ENCODE peak calls at places on chromosomes 16 and 17, in five cellular contexts. V is fibroblast of the aortic adventitia, Z is neuronal stem cell, B is fibroblast of lung, A is body of pancreas. J is an unnamed sample.

GRCh38 chr16:31032736-31033708 is at the start of gene STX4:
- DNase-seq in V (peak; percentile 99), Z (peak; percentile 96), B (peak; percentile 97), A (peak; percentile 98), J (peak; percentile 89)

GRCh38 chr16:67404740-67405226 is 11.5 kb upstream of the TPPP3 start:
- DNase-seq in V (no peak), Z (no peak), B (no peak), A (peak; percentile 77), J (peak; percentile 89)

GRCh38 chr17:70955441-70955840 is 786.1 kb downstream of the KCNJ2 start:
- DNase-seq in V (no peak), Z (no peak), B (no peak), A (no peak), J (no peak)

GRCh38 chr17:43840814-43841213 is 6.2 kb upstream of the CD300LG start:
- DNase-seq in V (peak; percentile 37), Z (no peak), B (no peak), A (no peak), J (no peak)

GRCh38 chr17:17698371-17698770 is 17.1 kb downstream of the RAI1 start:
- DNase-seq in V (no peak), Z (no peak), B (no peak), A (no peak), J (no peak)

GRCh38 chr17:67582632-67583230 is 135.0 kb upstream of the NOL11 start:
- DNase-seq in V (no peak), Z (no peak), B (peak; percentile 24), A (peak; percentile 76), J (no peak)

GRCh38 chr16:27174007-27174406 is 29.3 kb upstream of the KDM8 start:
- DNase-seq in V (no peak), Z (no peak), B (no peak), A (no peak), J (no peak)

GRCh38 chr16:87550510-87550961 is 51.8 kb upstream of the JPH3 start:
- DNase-seq in V (no peak), Z (peak; percentile 33), B (no peak), A (peak; percentile 48), J (no peak)

GRCh38 chr16:26599786-26600107 is 467.0 kb upstream of the C16orf82 start:
- DNase-seq in V (no peak), Z (no peak), B (no peak), A (no peak), J (no peak)

GRCh38 chr17:19755821-19756510 is 7.9 kb upstream of the ALDH3A1 start:
- DNase-seq in V (no peak), Z (no peak), B (no peak), A (no peak), J (no peak)

GRCh38 chr17:1188812-1189211 is 9.0 kb upstream of the ABR start:
- DNase-seq in V (peak; percentile 93), Z (no peak), B (peak; percentile 38), A (peak; percentile 74), J (no peak)

GRCh38 chr17:80527016-80527645 is 17.5 kb upstream of the RPTOR start:
- DNase-seq in V (no peak), Z (no peak), B (peak; percentile 69), A (no peak), J (no peak)

GRCh38 chr17:12979826-12980500 is 37.9 kb downstream of the ELAC2 start:
- DNase-seq in V (no peak), Z (no peak), B (peak; percentile 41), A (no peak), J (no peak)

GRCh38 chr17:82497483-82498405 is 21.8 kb upstream of the FOXK2 start:
- DNase-seq in V (peak; percentile 31), Z (peak; percentile 40), B (peak; percentile 90), A (peak; percentile 34), J (no peak)

GRCh38 chr16:15649727-15650018 is 372 bp upstream of the NDE1 start:
- DNase-seq in V (no peak), Z (no peak), B (no peak), A (no peak), J (no peak)

GRCh38 chr17:80045703-80046102 is 9.3 kb downstream of the CCDC40 start:
- DNase-seq in V (no peak), Z (no peak), B (no peak), A (peak; percentile 60), J (no peak)

GRCh38 chr17:81049973-81050551 is 15.1 kb downstream of the BAIAP2 start:
- DNase-seq in V (no peak), Z (no peak), B (peak; percentile 91), A (peak; percentile 39), J (peak; percentile 91)

GRCh38 chr17:17117923-17118322 is 75.7 kb downstream of the MPRIP start:
- DNase-seq in V (no peak), Z (no peak), B (no peak), A (no peak), J (no peak)

GRCh38 chr16:66695474-66695934 is 1.0 kb downstream of the CMTM4 start:
- DNase-seq in V (no peak), Z (no peak), B (no peak), A (no peak), J (no peak)

GRCh38 chr16:31696968-31697743 is 169.5 kb downstream of the AHSP start:
- DNase-seq in V (peak; percentile 40), Z (no peak), B (peak; percentile 38), A (no peak), J (peak; percentile 43)

GRCh38 chr16:7471268-7471667 is 138.6 kb downstream of the RBFOX1 start:
- DNase-seq in V (no peak), Z (no peak), B (no peak), A (no peak), J (no peak)

GRCh38 chr16:19361587-19361986 is 56.1 kb upstream of the TMC5 start:
- DNase-seq in V (no peak), Z (no peak), B (peak; percentile 16), A (no peak), J (no peak)

GRCh38 chr16:75599452-75600277 is 23.4 kb downstream of the ADAT1 start:
- DNase-seq in V (peak; percentile 27), Z (no peak), B (peak; percentile 39), A (no peak), J (no peak)

GRCh38 chr16:28534542-28535373 is 4.0 kb downstream of the NUPR1 start:
- DNase-seq in V (peak; percentile 89), Z (no peak), B (no peak), A (peak; percentile 59), J (no peak)

GRCh38 chr16:79334127-79334526 is 266.4 kb downstream of the MAF start:
- DNase-seq in V (no peak), Z (no peak), B (no peak), A (peak; percentile 18), J (no peak)

DNA sequence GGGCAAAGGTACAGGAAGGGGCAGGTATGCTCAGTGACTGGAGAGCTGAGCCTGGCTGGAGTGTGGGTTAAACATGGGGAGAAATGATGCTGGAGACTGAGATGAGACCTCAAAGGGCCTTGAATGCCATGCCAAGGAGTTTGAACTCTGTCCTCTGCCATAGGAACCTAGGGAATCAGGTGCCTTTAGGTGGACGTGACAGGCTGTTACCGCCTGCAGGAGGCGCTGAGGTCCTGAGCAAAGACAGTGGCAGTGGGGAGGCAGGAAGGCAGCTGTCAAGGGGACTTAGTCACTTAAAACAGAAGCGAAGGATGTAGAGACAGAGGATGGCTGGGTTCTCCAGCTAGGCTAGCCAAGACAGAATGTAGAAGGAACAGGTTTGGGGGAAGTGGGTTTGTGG is 9.1 kb downstream of the PSMB3 start:
- DNase-seq in V (no peak), Z (no peak), B (no peak), A (no peak), J (peak; percentile 34)
- H3K4me3 ChIP-seq in V (no peak overlapping the region), Z (no peak overlapping the region), B (no peak overlapping the region), A (no peak overlapping the region), J (no peak overlapping the region)

DNA sequence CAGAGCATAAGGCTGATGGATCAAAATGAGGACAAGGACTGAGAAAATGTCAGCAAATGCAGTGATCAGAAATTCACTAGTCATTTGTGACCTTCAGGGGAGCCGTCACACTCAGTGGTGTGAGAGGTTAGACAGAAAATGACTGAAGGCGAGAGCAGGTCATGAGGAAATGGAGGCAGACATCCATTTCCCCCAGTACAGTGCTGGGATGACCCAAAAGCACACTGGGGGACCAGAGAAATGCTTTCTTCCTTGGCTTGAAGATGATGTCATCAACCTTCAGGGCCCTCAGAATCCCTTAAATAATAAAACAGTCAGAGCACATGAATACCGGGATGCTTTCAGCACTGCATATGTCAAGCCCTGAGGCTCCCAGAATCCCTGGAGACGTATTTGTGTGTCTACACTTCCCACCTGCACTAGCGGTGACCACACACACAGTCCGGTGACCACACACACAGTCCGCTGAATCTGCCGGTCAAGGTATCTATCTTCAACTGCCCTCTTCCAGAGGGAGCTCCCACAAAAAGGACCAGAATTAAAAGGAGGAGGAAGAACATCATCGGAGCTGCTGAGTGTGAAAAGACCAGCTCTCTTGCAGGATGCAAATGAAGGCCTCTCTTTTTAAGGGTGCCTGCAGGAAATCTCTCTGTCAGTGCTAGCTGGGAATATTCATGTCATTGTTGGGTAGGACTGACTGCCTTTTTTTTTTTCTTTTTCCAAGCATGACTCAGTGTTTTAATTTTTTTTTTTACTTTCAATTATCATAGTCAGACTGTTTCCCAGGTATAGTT is 8.2 kb downstream of the UBE2O start:
- DNase-seq in V (peak; percentile 33), Z (no peak), B (peak; percentile 50), A (no peak), J (no peak)
- H3K4me3 ChIP-seq in V (no peak overlapping the region), Z (no peak overlapping the region), B (no peak overlapping the region), A (no peak overlapping the region), J (no peak overlapping the region)

GRCh38 chr17:53630638-53631037 is 192.1 kb upstream of the KIF2B start:
- DNase-seq in V (no peak), Z (no peak), B (no peak), A (no peak), J (no peak)
- H3K4me3 ChIP-seq in V (no peak overlapping the region), Z (no peak overlapping the region), B (no peak overlapping the region), A (no peak overlapping the region), J (no peak overlapping the region)

GRCh38 chr17:68601565-68602266 is 549 bp upstream of the FAM20A start:
- DNase-seq in V (peak; percentile 54), Z (no peak), B (no peak), A (no peak), J (no peak)
- H3K4me3 ChIP-seq in V (peak overlapping the region; percentile 79), Z (no peak overlapping the region), B (no peak overlapping the region), A (no peak overlapping the region), J (no peak overlapping the region)

DNA sequence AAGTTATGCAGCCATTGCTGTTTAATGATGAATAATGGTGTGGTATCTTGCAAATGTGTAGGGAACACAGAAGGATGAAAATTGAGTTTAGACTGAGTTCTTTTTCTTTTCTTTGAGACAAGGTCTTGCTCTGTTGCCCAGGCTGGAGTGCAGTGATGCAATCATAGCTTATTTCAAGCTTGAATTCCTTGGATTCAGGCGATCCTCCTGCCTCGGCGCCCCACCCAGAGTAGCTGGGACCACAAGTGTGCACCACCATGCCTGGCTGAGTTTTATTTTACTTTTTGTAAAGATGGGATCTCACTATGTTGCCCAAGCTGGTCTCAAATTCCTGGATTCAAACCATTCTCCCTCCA is 74.6 kb upstream of the TBC1D3K start:
- DNase-seq in V (no peak), Z (no peak), B (no peak), A (no peak), J (no peak)
- H3K4me3 ChIP-seq in V (no peak overlapping the region), Z (no peak overlapping the region), B (no peak overlapping the region), A (no peak overlapping the region), J (no peak overlapping the region)